ENCODE peak calls at places on chromosomes 3 and 15, in nine cellular contexts. One of them, this sample, is unnamed.

GRCh38 chr3:139421034-139421433 is 31.6 kb upstream of the COPB2 start:
- DNase-seq in PC-3: no peak
- DNase-seq in endothelial cell of umbilical vein: no peak
- DNase-seq in Peyer's patch: no peak
- DNase-seq in PC-9: no peak
- DNase-seq in IMR-90: no peak
- DNase-seq in heart right ventricle: no peak
- DNase-seq in lower lobe of right lung: no peak
- DNase-seq in MM.1S: no peak
- DNase-seq in this sample: no peak

GRCh38 chr3:145422541-145422940 is 738.4 kb downstream of the PLOD2 start:
- DNase-seq in PC-3: no peak
- DNase-seq in endothelial cell of umbilical vein: no peak
- DNase-seq in Peyer's patch: no peak
- DNase-seq in PC-9: no peak
- DNase-seq in IMR-90: no peak
- DNase-seq in lower lobe of right lung: no peak
- DNase-seq in MM.1S: no peak
- DNase-seq in heart right ventricle: no peak
- DNase-seq in this sample: peak; percentile 6

GRCh38 chr3:18946524-18946923 is 201.8 kb upstream of the KCNH8 start:
- DNase-seq in endothelial cell of umbilical vein: no peak
- DNase-seq in MM.1S: no peak
- DNase-seq in heart right ventricle: no peak
- DNase-seq in PC-3: peak; percentile 52
- DNase-seq in IMR-90: no peak
- DNase-seq in Peyer's patch: no peak
- DNase-seq in PC-9: no peak
- DNase-seq in lower lobe of right lung: no peak
- DNase-seq in this sample: peak; percentile 52

GRCh38 chr3:169286214-169286613 is 377.3 kb downstream of the MECOM start:
- DNase-seq in lower lobe of right lung: no peak
- DNase-seq in MM.1S: no peak
- DNase-seq in PC-3: peak; percentile 65
- DNase-seq in Peyer's patch: no peak
- DNase-seq in heart right ventricle: no peak
- DNase-seq in IMR-90: no peak
- DNase-seq in endothelial cell of umbilical vein: no peak
- DNase-seq in PC-9: no peak
- DNase-seq in this sample: no peak

GRCh38 chr3:143658869-143659268 is 189.4 kb downstream of the SLC9A9 start:
- DNase-seq in endothelial cell of umbilical vein: no peak
- DNase-seq in MM.1S: no peak
- DNase-seq in PC-3: no peak
- DNase-seq in heart right ventricle: no peak
- DNase-seq in PC-9: no peak
- DNase-seq in lower lobe of right lung: no peak
- DNase-seq in IMR-90: no peak
- DNase-seq in Peyer's patch: no peak
- DNase-seq in this sample: no peak

GRCh38 chr15:72252663-72253299 is 19.6 kb downstream of the PARP6 start:
- DNase-seq in Peyer's patch: no peak
- DNase-seq in PC-3: no peak
- DNase-seq in PC-9: no peak
- DNase-seq in IMR-90: no peak
- DNase-seq in MM.1S: no peak
- DNase-seq in heart right ventricle: no peak
- DNase-seq in endothelial cell of umbilical vein: no peak
- DNase-seq in lower lobe of right lung: no peak
- DNase-seq in this sample: no peak

GRCh38 chr3:125123906-125124305 is 68.1 kb upstream of the HEG1 start:
- DNase-seq in lower lobe of right lung: no peak
- DNase-seq in PC-3: no peak
- DNase-seq in MM.1S: no peak
- DNase-seq in IMR-90: peak; percentile 61
- DNase-seq in Peyer's patch: no peak
- DNase-seq in endothelial cell of umbilical vein: no peak
- DNase-seq in PC-9: no peak
- DNase-seq in heart right ventricle: no peak
- DNase-seq in this sample: no peak

GRCh38 chr15:64443747-64444621 is 16.4 kb upstream of the ZNF609 start:
- DNase-seq in IMR-90: peak; percentile 92
- DNase-seq in endothelial cell of umbilical vein: peak; percentile 93
- DNase-seq in PC-9: peak; percentile 26
- DNase-seq in PC-3: peak; percentile 91
- DNase-seq in heart right ventricle: no peak
- DNase-seq in MM.1S: peak; percentile 13
- DNase-seq in Peyer's patch: no peak
- DNase-seq in lower lobe of right lung: no peak
- DNase-seq in this sample: peak; percentile 91

GRCh38 chr3:48927928-48928327 is 9.3 kb downstream of the ARIH2 start:
- DNase-seq in heart right ventricle: no peak
- DNase-seq in MM.1S: no peak
- DNase-seq in endothelial cell of umbilical vein: no peak
- DNase-seq in lower lobe of right lung: no peak
- DNase-seq in IMR-90: no peak
- DNase-seq in PC-3: peak; percentile 28
- DNase-seq in Peyer's patch: no peak
- DNase-seq in PC-9: no peak
- DNase-seq in this sample: peak; percentile 46

GRCh38 chr3:157026091-157026490 is 133.9 kb downstream of the CCNL1 start:
- DNase-seq in IMR-90: no peak
- DNase-seq in Peyer's patch: no peak
- DNase-seq in PC-9: no peak
- DNase-seq in heart right ventricle: no peak
- DNase-seq in MM.1S: no peak
- DNase-seq in endothelial cell of umbilical vein: no peak
- DNase-seq in lower lobe of right lung: no peak
- DNase-seq in PC-3: no peak
- DNase-seq in this sample: peak; percentile 44

GRCh38 chr3:103923907-103924306 is 1442.8 kb upstream of the ALCAM start:
- DNase-seq in PC-3: no peak
- DNase-seq in heart right ventricle: no peak
- DNase-seq in IMR-90: no peak
- DNase-seq in PC-9: no peak
- DNase-seq in Peyer's patch: no peak
- DNase-seq in MM.1S: no peak
- DNase-seq in endothelial cell of umbilical vein: no peak
- DNase-seq in lower lobe of right lung: no peak
- DNase-seq in this sample: no peak

GRCh38 chr15:75170711-75171341 is 30.9 kb upstream of the C15orf39 start:
- DNase-seq in endothelial cell of umbilical vein: no peak
- DNase-seq in IMR-90: no peak
- DNase-seq in Peyer's patch: no peak
- DNase-seq in lower lobe of right lung: no peak
- DNase-seq in PC-9: peak; percentile 82
- DNase-seq in heart right ventricle: no peak
- DNase-seq in PC-3: peak; percentile 83
- DNase-seq in MM.1S: no peak
- DNase-seq in this sample: peak; percentile 88

GRCh38 chr15:101267320-101268104 is 9.8 kb downstream of the SELENOS start:
- DNase-seq in PC-9: no peak
- DNase-seq in heart right ventricle: no peak
- DNase-seq in lower lobe of right lung: no peak
- DNase-seq in MM.1S: no peak
- DNase-seq in PC-3: peak; percentile 13
- DNase-seq in endothelial cell of umbilical vein: no peak
- DNase-seq in Peyer's patch: no peak
- DNase-seq in IMR-90: peak; percentile 91
- DNase-seq in this sample: no peak

GRCh38 chr15:31360158-31360561 is 33.5 kb downstream of the KLF13 start:
- DNase-seq in endothelial cell of umbilical vein: no peak
- DNase-seq in MM.1S: peak; percentile 19
- DNase-seq in PC-3: no peak
- DNase-seq in IMR-90: no peak
- DNase-seq in lower lobe of right lung: no peak
- DNase-seq in Peyer's patch: no peak
- DNase-seq in heart right ventricle: no peak
- DNase-seq in PC-9: no peak
- DNase-seq in this sample: no peak

GRCh38 chr15:31360843-31361763 is 34.5 kb downstream of the KLF13 start:
- DNase-seq in PC-9: no peak
- DNase-seq in MM.1S: peak; percentile 89
- DNase-seq in lower lobe of right lung: peak; percentile 79
- DNase-seq in IMR-90: no peak
- DNase-seq in Peyer's patch: peak; percentile 95
- DNase-seq in endothelial cell of umbilical vein: no peak
- DNase-seq in PC-3: no peak
- DNase-seq in heart right ventricle: no peak
- DNase-seq in this sample: no peak

GRCh38 chr15:31362886-31363285 is 36.3 kb downstream of the KLF13 start:
- DNase-seq in heart right ventricle: no peak
- DNase-seq in lower lobe of right lung: no peak
- DNase-seq in Peyer's patch: no peak
- DNase-seq in IMR-90: no peak
- DNase-seq in PC-9: no peak
- DNase-seq in endothelial cell of umbilical vein: no peak
- DNase-seq in PC-3: no peak
- DNase-seq in MM.1S: no peak
- DNase-seq in this sample: no peak

GRCh38 chr15:31362121-31362520 is 35.5 kb downstream of the KLF13 start:
- DNase-seq in IMR-90: no peak
- DNase-seq in heart right ventricle: no peak
- DNase-seq in MM.1S: no peak
- DNase-seq in lower lobe of right lung: no peak
- DNase-seq in Peyer's patch: no peak
- DNase-seq in PC-9: no peak
- DNase-seq in endothelial cell of umbilical vein: no peak
- DNase-seq in PC-3: no peak
- DNase-seq in this sample: no peak

DNA sequence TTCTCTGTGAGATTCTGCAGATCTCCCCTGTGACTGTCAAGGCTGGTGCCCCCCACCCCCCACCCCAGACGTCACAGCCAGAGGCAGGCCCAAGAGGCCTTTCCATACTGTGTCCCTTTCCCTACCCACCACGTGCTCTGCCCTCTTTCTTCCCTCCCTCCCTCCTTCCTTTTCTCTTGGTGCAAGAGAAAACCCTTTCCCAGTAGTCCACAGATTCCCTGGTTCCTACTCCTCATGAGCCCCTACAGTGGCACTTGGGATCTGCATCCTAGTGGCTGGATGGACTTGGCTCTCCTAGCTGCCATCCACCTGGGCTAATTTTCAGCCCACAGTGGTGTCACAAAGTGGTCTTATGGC is 35.1 kb downstream of the KLF13 start:
- DNase-seq in PC-9: no peak
- DNase-seq in IMR-90: no peak
- DNase-seq in MM.1S: no peak
- DNase-seq in PC-3: no peak
- DNase-seq in heart right ventricle: no peak
- DNase-seq in Peyer's patch: no peak
- DNase-seq in endothelial cell of umbilical vein: no peak
- DNase-seq in lower lobe of right lung: no peak
- DNase-seq in this sample: no peak
- H3K27ac ChIP-seq in PC-9: no peak overlapping the region
- H3K27ac ChIP-seq in IMR-90: no peak overlapping the region
- H3K27ac ChIP-seq in MM.1S: peak overlapping the region; percentile 98
- H3K27ac ChIP-seq in PC-3: no peak overlapping the region
- H3K27ac ChIP-seq in heart right ventricle: peak overlapping the region; percentile 78
- H3K27ac ChIP-seq in Peyer's patch: peak overlapping the region; percentile 94
- H3K27ac ChIP-seq in endothelial cell of umbilical vein: no peak overlapping the region
- H3K27ac ChIP-seq in lower lobe of right lung: peak overlapping the region; percentile 93
- H3K27ac ChIP-seq in this sample: peak overlapping the region; percentile 69

DNA sequence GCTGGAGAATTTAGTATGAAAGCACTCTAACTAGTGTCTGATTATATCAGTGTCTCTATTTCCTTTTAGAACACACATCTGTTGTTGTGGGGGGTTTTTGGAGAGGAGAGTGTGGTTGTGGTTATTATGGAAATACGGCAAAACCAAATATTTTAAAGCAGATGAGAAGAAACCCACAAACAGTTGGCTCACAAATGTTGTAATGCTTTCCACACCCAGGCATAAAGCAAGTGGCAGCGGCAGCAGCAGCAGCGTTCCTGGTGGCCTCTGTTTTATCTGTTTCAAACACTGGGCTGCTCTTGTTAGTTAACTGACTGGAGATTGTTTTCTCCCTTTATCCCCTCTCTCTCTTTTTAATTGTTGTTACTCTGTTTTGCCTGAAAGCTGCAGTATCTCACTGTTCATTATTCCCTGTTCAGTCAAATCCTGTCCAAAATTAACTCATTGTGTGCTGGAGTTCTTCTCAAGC is 1045.5 kb upstream of the NR2F2 start:
- DNase-seq in Peyer's patch: no peak
- DNase-seq in PC-3: peak; percentile 12
- DNase-seq in IMR-90: peak; percentile 70
- DNase-seq in heart right ventricle: no peak
- DNase-seq in PC-9: no peak
- DNase-seq in endothelial cell of umbilical vein: peak; percentile 88
- DNase-seq in lower lobe of right lung: no peak
- DNase-seq in MM.1S: peak; percentile 85
- DNase-seq in this sample: no peak
- TF ChIP-seq CTCF in Peyer's patch: no peak
- TF ChIP-seq CTCF in PC-3: peak; percentile 36
- TF ChIP-seq CTCF in IMR-90: peak; percentile 33
- TF ChIP-seq CTCF in heart right ventricle: no peak
- TF ChIP-seq CTCF in PC-9: no peak
- TF ChIP-seq CTCF in endothelial cell of umbilical vein: peak; percentile 21
- TF ChIP-seq CTCF in lower lobe of right lung: no peak
- TF ChIP-seq CTCF in MM.1S: peak; percentile 31
- TF ChIP-seq CTCF in this sample: no peak

DNA sequence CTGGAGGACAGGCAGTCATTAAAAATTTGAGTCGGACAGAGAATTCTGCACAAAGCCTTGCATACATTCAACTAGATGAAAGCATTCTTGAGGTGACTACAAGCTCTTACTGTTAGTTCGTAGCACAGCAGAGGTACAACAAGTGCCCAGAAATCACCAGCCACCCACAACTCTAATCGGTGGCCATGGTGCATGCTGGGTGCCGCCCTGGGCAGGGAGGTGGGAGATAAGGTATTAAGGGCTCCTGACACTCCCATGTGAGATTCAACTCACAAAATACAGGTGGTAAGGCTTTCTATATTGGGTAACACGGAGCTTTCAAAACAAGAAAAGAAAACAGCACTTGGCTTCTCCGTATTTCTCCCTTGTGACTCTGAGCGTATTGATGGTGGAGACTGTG is 66.0 kb downstream of the MEIS2 start:
- DNase-seq in IMR-90: no peak
- DNase-seq in heart right ventricle: no peak
- DNase-seq in PC-3: no peak
- DNase-seq in MM.1S: peak; percentile 22
- DNase-seq in PC-9: no peak
- DNase-seq in lower lobe of right lung: no peak
- DNase-seq in endothelial cell of umbilical vein: no peak
- DNase-seq in Peyer's patch: no peak
- DNase-seq in this sample: no peak
- H3K27ac ChIP-seq in IMR-90: no peak overlapping the region
- H3K27ac ChIP-seq in heart right ventricle: no peak overlapping the region
- H3K27ac ChIP-seq in PC-3: no peak overlapping the region
- H3K27ac ChIP-seq in MM.1S: peak overlapping the region; percentile 83
- H3K27ac ChIP-seq in PC-9: no peak overlapping the region
- H3K27ac ChIP-seq in lower lobe of right lung: no peak overlapping the region
- H3K27ac ChIP-seq in endothelial cell of umbilical vein: no peak overlapping the region
- H3K27ac ChIP-seq in Peyer's patch: no peak overlapping the region
- H3K27ac ChIP-seq in this sample: no peak overlapping the region

DNA sequence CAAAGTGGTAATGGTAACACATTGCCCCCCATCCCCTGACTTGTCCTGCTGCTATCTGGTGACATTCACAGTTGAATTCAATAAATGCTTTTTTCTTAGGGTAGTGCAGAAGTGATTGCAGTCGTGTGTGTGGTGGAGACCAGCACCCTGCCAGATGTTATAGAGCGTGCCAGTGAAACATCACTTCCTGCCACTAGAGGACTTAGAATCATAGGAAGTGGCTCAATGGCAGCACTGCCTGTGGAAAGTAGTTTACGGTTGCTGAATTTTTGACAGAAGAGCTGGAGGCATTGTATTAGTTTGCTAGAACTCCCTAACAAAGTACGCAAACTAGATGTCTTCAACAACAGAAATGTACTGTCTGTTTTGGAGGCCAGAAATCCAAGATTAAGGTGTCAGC is 37.4 kb upstream of the P2RY12 start:
- DNase-seq in IMR-90: no peak
- DNase-seq in PC-9: no peak
- DNase-seq in MM.1S: no peak
- DNase-seq in heart right ventricle: no peak
- DNase-seq in Peyer's patch: no peak
- DNase-seq in lower lobe of right lung: no peak
- DNase-seq in PC-3: no peak
- DNase-seq in endothelial cell of umbilical vein: no peak
- DNase-seq in this sample: no peak
- TF ChIP-seq CTCF in IMR-90: no peak
- TF ChIP-seq CTCF in PC-9: no peak
- TF ChIP-seq CTCF in MM.1S: no peak
- TF ChIP-seq CTCF in heart right ventricle: no peak
- TF ChIP-seq CTCF in Peyer's patch: no peak
- TF ChIP-seq CTCF in lower lobe of right lung: no peak
- TF ChIP-seq CTCF in PC-3: peak; percentile 23
- TF ChIP-seq CTCF in endothelial cell of umbilical vein: no peak
- TF ChIP-seq CTCF in this sample: peak; percentile 10

This sample was measured in foreskin keratinocyte.